ENCODE peak calls at places on chromosomes 3 and 15, in ten cellular contexts. One of them, this sample, is unnamed.

GRCh38 chr3:7146529-7146928 is 285.6 kb downstream of the GRM7 start:
- DNase-seq in lower lobe of right lung: no peak
- DNase-seq in adrenal gland: no peak
- DNase-seq in CD8-positive, alpha-beta T cell: no peak
- DNase-seq in mesenchymal stem cell: no peak
- DNase-seq in tibial artery: no peak
- DNase-seq in dorsolateral prefrontal cortex: no peak
- DNase-seq in body of pancreas: no peak
- DNase-seq in GM23338: no peak
- DNase-seq in ovary: no peak
- DNase-seq in this sample: no peak

GRCh38 chr15:49620174-49620573 is 444 bp downstream of the FAM227B start:
- DNase-seq in lower lobe of right lung: no peak
- DNase-seq in adrenal gland: no peak
- DNase-seq in CD8-positive, alpha-beta T cell: no peak
- DNase-seq in mesenchymal stem cell: peak; percentile 50
- DNase-seq in tibial artery: no peak
- DNase-seq in dorsolateral prefrontal cortex: no peak
- DNase-seq in body of pancreas: peak; percentile 28
- DNase-seq in GM23338: peak; percentile 5
- DNase-seq in ovary: no peak
- DNase-seq in this sample: peak; percentile 3

GRCh38 chr3:58613236-58614132 is 36.3 kb upstream of the FAM107A start:
- DNase-seq in lower lobe of right lung: no peak
- DNase-seq in adrenal gland: no peak
- DNase-seq in CD8-positive, alpha-beta T cell: no peak
- DNase-seq in mesenchymal stem cell: no peak
- DNase-seq in tibial artery: no peak
- DNase-seq in dorsolateral prefrontal cortex: no peak
- DNase-seq in body of pancreas: no peak
- DNase-seq in GM23338: no peak
- DNase-seq in ovary: no peak
- DNase-seq in this sample: no peak

GRCh38 chr3:123194552-123194951 is 7.2 kb upstream of the SEC22A start:
- DNase-seq in lower lobe of right lung: no peak
- DNase-seq in adrenal gland: no peak
- DNase-seq in CD8-positive, alpha-beta T cell: no peak
- DNase-seq in mesenchymal stem cell: peak; percentile 49
- DNase-seq in tibial artery: no peak
- DNase-seq in dorsolateral prefrontal cortex: no peak
- DNase-seq in body of pancreas: peak; percentile 8
- DNase-seq in GM23338: peak; percentile 89
- DNase-seq in ovary: no peak
- DNase-seq in this sample: no peak

GRCh38 chr3:197028711-197029510 is 706 bp downstream of the MELTF start:
- DNase-seq in lower lobe of right lung: no peak
- DNase-seq in adrenal gland: no peak
- DNase-seq in CD8-positive, alpha-beta T cell: no peak
- DNase-seq in mesenchymal stem cell: peak; percentile 17
- DNase-seq in tibial artery: no peak
- DNase-seq in dorsolateral prefrontal cortex: no peak
- DNase-seq in body of pancreas: no peak
- DNase-seq in GM23338: no peak
- DNase-seq in ovary: no peak
- DNase-seq in this sample: peak; percentile 28

GRCh38 chr15:59352683-59353082 is 20.0 kb downstream of the MYO1E start:
- DNase-seq in lower lobe of right lung: no peak
- DNase-seq in adrenal gland: no peak
- DNase-seq in CD8-positive, alpha-beta T cell: no peak
- DNase-seq in mesenchymal stem cell: no peak
- DNase-seq in tibial artery: no peak
- DNase-seq in dorsolateral prefrontal cortex: no peak
- DNase-seq in body of pancreas: no peak
- DNase-seq in GM23338: no peak
- DNase-seq in ovary: no peak
- DNase-seq in this sample: no peak

GRCh38 chr15:73804421-73804820 is 51.3 kb upstream of the INSYN1 start:
- DNase-seq in lower lobe of right lung: no peak
- DNase-seq in adrenal gland: no peak
- DNase-seq in CD8-positive, alpha-beta T cell: no peak
- DNase-seq in mesenchymal stem cell: no peak
- DNase-seq in tibial artery: no peak
- DNase-seq in dorsolateral prefrontal cortex: no peak
- DNase-seq in body of pancreas: peak; percentile 25
- DNase-seq in GM23338: no peak
- DNase-seq in ovary: no peak
- DNase-seq in this sample: no peak

GRCh38 chr3:182725372-182726251 is 67.7 kb upstream of the ATP11B start:
- DNase-seq in lower lobe of right lung: no peak
- DNase-seq in adrenal gland: no peak
- DNase-seq in CD8-positive, alpha-beta T cell: no peak
- DNase-seq in mesenchymal stem cell: no peak
- DNase-seq in tibial artery: no peak
- DNase-seq in dorsolateral prefrontal cortex: no peak
- DNase-seq in body of pancreas: no peak
- DNase-seq in GM23338: peak; percentile 65
- DNase-seq in ovary: no peak
- DNase-seq in this sample: no peak

GRCh38 chr3:179297971-179298725 is 24.7 kb upstream of the ZNF639 start:
- DNase-seq in lower lobe of right lung: no peak
- DNase-seq in adrenal gland: no peak
- DNase-seq in CD8-positive, alpha-beta T cell: no peak
- DNase-seq in mesenchymal stem cell: peak; percentile 55
- DNase-seq in tibial artery: no peak
- DNase-seq in dorsolateral prefrontal cortex: no peak
- DNase-seq in body of pancreas: no peak
- DNase-seq in GM23338: no peak
- DNase-seq in ovary: no peak
- DNase-seq in this sample: no peak

GRCh38 chr15:68352401-68353062 is 75.0 kb downstream of the FEM1B start:
- DNase-seq in lower lobe of right lung: no peak
- DNase-seq in adrenal gland: peak; percentile 63
- DNase-seq in CD8-positive, alpha-beta T cell: no peak
- DNase-seq in mesenchymal stem cell: peak; percentile 98
- DNase-seq in tibial artery: peak; percentile 90
- DNase-seq in dorsolateral prefrontal cortex: no peak
- DNase-seq in body of pancreas: peak; percentile 56
- DNase-seq in GM23338: no peak
- DNase-seq in ovary: no peak
- DNase-seq in this sample: no peak

GRCh38 chr3:189805375-189806067 is 174.3 kb downstream of the TP63 start:
- DNase-seq in lower lobe of right lung: no peak
- DNase-seq in adrenal gland: no peak
- DNase-seq in CD8-positive, alpha-beta T cell: no peak
- DNase-seq in mesenchymal stem cell: no peak
- DNase-seq in tibial artery: no peak
- DNase-seq in dorsolateral prefrontal cortex: no peak
- DNase-seq in body of pancreas: no peak
- DNase-seq in GM23338: no peak
- DNase-seq in ovary: no peak
- DNase-seq in this sample: no peak
- H3K27ac ChIP-seq in lower lobe of right lung: no peak overlapping the region
- H3K27ac ChIP-seq in adrenal gland: no peak overlapping the region
- H3K27ac ChIP-seq in CD8-positive, alpha-beta T cell: no peak overlapping the region
- H3K27ac ChIP-seq in mesenchymal stem cell: no peak overlapping the region
- H3K27ac ChIP-seq in tibial artery: no peak overlapping the region
- H3K27ac ChIP-seq in dorsolateral prefrontal cortex: no peak overlapping the region
- H3K27ac ChIP-seq in body of pancreas: no peak overlapping the region
- H3K27ac ChIP-seq in GM23338: peak overlapping the region; percentile 22
- H3K27ac ChIP-seq in ovary: no peak overlapping the region
- H3K27ac ChIP-seq in this sample: no peak overlapping the region

DNA sequence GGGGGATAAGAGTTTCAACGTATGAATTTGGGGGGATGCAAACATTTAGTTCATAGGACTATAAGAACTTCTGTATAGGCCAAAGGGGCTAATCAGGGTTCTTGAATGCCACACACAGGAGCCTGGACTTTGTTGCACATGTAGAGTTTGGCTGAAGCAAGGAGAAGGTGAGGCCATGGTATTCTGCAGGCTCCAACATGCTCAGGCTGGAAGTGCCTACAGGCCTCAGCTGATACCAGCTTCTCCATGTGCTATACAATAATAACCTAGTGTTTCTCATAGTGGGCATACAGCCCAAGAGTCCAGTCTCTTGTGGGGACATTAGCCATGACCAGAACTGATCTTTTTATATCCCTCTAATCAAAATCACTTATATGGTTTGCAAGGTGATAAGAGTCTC is 399.7 kb upstream of the MCTP2 start:
- DNase-seq in lower lobe of right lung: no peak
- DNase-seq in adrenal gland: no peak
- DNase-seq in CD8-positive, alpha-beta T cell: no peak
- DNase-seq in mesenchymal stem cell: no peak
- DNase-seq in tibial artery: no peak
- DNase-seq in dorsolateral prefrontal cortex: no peak
- DNase-seq in body of pancreas: no peak
- DNase-seq in GM23338: no peak
- DNase-seq in ovary: no peak
- DNase-seq in this sample: no peak
- H3K27me3 ChIP-seq in lower lobe of right lung: no peaks in the 10 kb centered on the region
- H3K27me3 ChIP-seq in adrenal gland: no peaks in the 10 kb centered on the region
- H3K27me3 ChIP-seq in CD8-positive, alpha-beta T cell: no peaks in the 10 kb centered on the region
- H3K27me3 ChIP-seq in mesenchymal stem cell: no peaks in the 10 kb centered on the region
- H3K27me3 ChIP-seq in tibial artery: no peaks in the 10 kb centered on the region
- H3K27me3 ChIP-seq in dorsolateral prefrontal cortex: no peaks in the 10 kb centered on the region
- H3K27me3 ChIP-seq in body of pancreas: no peaks in the 10 kb centered on the region
- H3K27me3 ChIP-seq in GM23338: no peaks in the 10 kb centered on the region
- H3K27me3 ChIP-seq in ovary: no peaks in the 10 kb centered on the region
- H3K27me3 ChIP-seq in this sample: no peaks in the 10 kb centered on the region

GRCh38 chr3:42934910-42935309 is 29.0 kb downstream of the ZNF662 start:
- DNase-seq in lower lobe of right lung: no peak
- DNase-seq in adrenal gland: no peak
- DNase-seq in CD8-positive, alpha-beta T cell: no peak
- DNase-seq in mesenchymal stem cell: no peak
- DNase-seq in tibial artery: no peak
- DNase-seq in dorsolateral prefrontal cortex: no peak
- DNase-seq in body of pancreas: no peak
- DNase-seq in GM23338: no peak
- DNase-seq in ovary: no peak
- DNase-seq in this sample: no peak

GRCh38 chr3:42935472-42935871 is 29.5 kb downstream of the ZNF662 start:
- DNase-seq in lower lobe of right lung: no peak
- DNase-seq in adrenal gland: no peak
- DNase-seq in CD8-positive, alpha-beta T cell: no peak
- DNase-seq in mesenchymal stem cell: no peak
- DNase-seq in tibial artery: no peak
- DNase-seq in dorsolateral prefrontal cortex: no peak
- DNase-seq in body of pancreas: no peak
- DNase-seq in GM23338: no peak
- DNase-seq in ovary: no peak
- DNase-seq in this sample: peak; percentile 52

GRCh38 chr3:42936157-42936981 is 30.4 kb downstream of the ZNF662 start:
- DNase-seq in lower lobe of right lung: peak; percentile 62
- DNase-seq in adrenal gland: peak; percentile 55
- DNase-seq in CD8-positive, alpha-beta T cell: no peak
- DNase-seq in mesenchymal stem cell: no peak
- DNase-seq in tibial artery: no peak
- DNase-seq in dorsolateral prefrontal cortex: peak; percentile 47
- DNase-seq in body of pancreas: peak; percentile 27
- DNase-seq in GM23338: peak; percentile 38
- DNase-seq in ovary: peak; percentile 77
- DNase-seq in this sample: no peak

GRCh38 chr3:42934111-42934510 is 28.2 kb downstream of the ZNF662 start:
- DNase-seq in lower lobe of right lung: no peak
- DNase-seq in adrenal gland: no peak
- DNase-seq in CD8-positive, alpha-beta T cell: no peak
- DNase-seq in mesenchymal stem cell: no peak
- DNase-seq in tibial artery: no peak
- DNase-seq in dorsolateral prefrontal cortex: no peak
- DNase-seq in body of pancreas: no peak
- DNase-seq in GM23338: no peak
- DNase-seq in ovary: no peak
- DNase-seq in this sample: no peak

GRCh38 chr3:42937334-42937733 is 31.4 kb downstream of the ZNF662 start:
- DNase-seq in lower lobe of right lung: no peak
- DNase-seq in adrenal gland: no peak
- DNase-seq in CD8-positive, alpha-beta T cell: no peak
- DNase-seq in mesenchymal stem cell: no peak
- DNase-seq in tibial artery: no peak
- DNase-seq in dorsolateral prefrontal cortex: no peak
- DNase-seq in body of pancreas: no peak
- DNase-seq in GM23338: no peak
- DNase-seq in ovary: no peak
- DNase-seq in this sample: no peak
- H3K27ac ChIP-seq in lower lobe of right lung: no peak overlapping the region
- H3K27ac ChIP-seq in adrenal gland: no peak overlapping the region
- H3K27ac ChIP-seq in CD8-positive, alpha-beta T cell: no peak overlapping the region
- H3K27ac ChIP-seq in mesenchymal stem cell: no peak overlapping the region
- H3K27ac ChIP-seq in tibial artery: no peak overlapping the region
- H3K27ac ChIP-seq in dorsolateral prefrontal cortex: no peak overlapping the region
- H3K27ac ChIP-seq in body of pancreas: no peak overlapping the region
- H3K27ac ChIP-seq in GM23338: no peak overlapping the region
- H3K27ac ChIP-seq in ovary: no peak overlapping the region
- H3K27ac ChIP-seq in this sample: no peak overlapping the region

GRCh38 chr15:89358755-89359439 is 24.3 kb upstream of the POLG start:
- DNase-seq in lower lobe of right lung: peak; percentile 85
- DNase-seq in adrenal gland: peak; percentile 77
- DNase-seq in CD8-positive, alpha-beta T cell: peak; percentile 75
- DNase-seq in mesenchymal stem cell: peak; percentile 73
- DNase-seq in tibial artery: peak; percentile 51
- DNase-seq in dorsolateral prefrontal cortex: no peak
- DNase-seq in body of pancreas: peak; percentile 75
- DNase-seq in GM23338: peak; percentile 71
- DNase-seq in ovary: peak; percentile 82
- DNase-seq in this sample: peak; percentile 66

GRCh38 chr15:89360294-89360971 is 25.8 kb upstream of the POLG start:
- DNase-seq in lower lobe of right lung: no peak
- DNase-seq in adrenal gland: no peak
- DNase-seq in CD8-positive, alpha-beta T cell: no peak
- DNase-seq in mesenchymal stem cell: no peak
- DNase-seq in tibial artery: no peak
- DNase-seq in dorsolateral prefrontal cortex: no peak
- DNase-seq in body of pancreas: no peak
- DNase-seq in GM23338: peak; percentile 72
- DNase-seq in ovary: no peak
- DNase-seq in this sample: no peak

GRCh38 chr15:89356634-89357298 is 22.1 kb upstream of the POLG start:
- DNase-seq in lower lobe of right lung: no peak
- DNase-seq in adrenal gland: no peak
- DNase-seq in CD8-positive, alpha-beta T cell: no peak
- DNase-seq in mesenchymal stem cell: no peak
- DNase-seq in tibial artery: no peak
- DNase-seq in dorsolateral prefrontal cortex: no peak
- DNase-seq in body of pancreas: peak; percentile 71
- DNase-seq in GM23338: peak; percentile 41
- DNase-seq in ovary: no peak
- DNase-seq in this sample: no peak

GRCh38 chr15:89359471-89360293 is 25.1 kb upstream of the POLG start:
- DNase-seq in lower lobe of right lung: no peak
- DNase-seq in adrenal gland: no peak
- DNase-seq in CD8-positive, alpha-beta T cell: no peak
- DNase-seq in mesenchymal stem cell: no peak
- DNase-seq in tibial artery: no peak
- DNase-seq in dorsolateral prefrontal cortex: no peak
- DNase-seq in body of pancreas: no peak
- DNase-seq in GM23338: peak; percentile 35
- DNase-seq in ovary: no peak
- DNase-seq in this sample: no peak

DNA sequence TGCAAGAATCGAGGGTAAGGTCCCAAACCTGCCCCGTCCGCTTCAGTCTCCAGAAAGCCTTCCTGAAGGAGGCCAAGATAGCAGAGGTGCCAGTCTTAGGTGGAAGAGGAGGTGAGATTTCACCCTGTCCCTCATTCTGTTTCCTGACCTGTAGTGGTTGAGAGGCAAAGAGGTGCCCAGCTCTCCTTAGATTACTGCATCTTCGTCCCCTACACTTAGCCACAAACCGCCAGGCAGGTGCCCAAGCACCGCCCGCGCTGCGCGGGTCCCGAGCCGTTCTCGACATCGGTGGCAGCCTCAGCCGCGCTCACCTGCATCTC is 23.8 kb upstream of the POLG start:
- DNase-seq in lower lobe of right lung: no peak
- DNase-seq in adrenal gland: no peak
- DNase-seq in CD8-positive, alpha-beta T cell: no peak
- DNase-seq in mesenchymal stem cell: no peak
- DNase-seq in tibial artery: no peak
- DNase-seq in dorsolateral prefrontal cortex: no peak
- DNase-seq in body of pancreas: no peak
- DNase-seq in GM23338: peak; percentile 72
- DNase-seq in ovary: no peak
- DNase-seq in this sample: no peak
- H3K27me3 ChIP-seq in lower lobe of right lung: peaks cover 97% of the 10 kb centered on the region
- H3K27me3 ChIP-seq in adrenal gland: peaks cover 65% of the 10 kb centered on the region
- H3K27me3 ChIP-seq in CD8-positive, alpha-beta T cell: peaks cover 50% of the 10 kb centered on the region
- H3K27me3 ChIP-seq in mesenchymal stem cell: peaks cover 90% of the 10 kb centered on the region
- H3K27me3 ChIP-seq in tibial artery: peaks cover 4% of the 10 kb centered on the region
- H3K27me3 ChIP-seq in dorsolateral prefrontal cortex: peaks cover 3% of the 10 kb centered on the region
- H3K27me3 ChIP-seq in body of pancreas: peaks cover 33% of the 10 kb centered on the region
- H3K27me3 ChIP-seq in GM23338: peaks cover 94% of the 10 kb centered on the region
- H3K27me3 ChIP-seq in ovary: no peaks in the 10 kb centered on the region
- H3K27me3 ChIP-seq in this sample: peaks cover 8% of the 10 kb centered on the region